ENCODE peak calls at places on chromosomes 16 and 17, in nine cellular contexts. A is stromal cell of bone marrow, X is SW 1271, W is C1 segment of cervical spinal cord, Y is psoas muscle, V is NCI-H1417 treated with DMSO at 0.1 percent for 48 hours, O is osteocyte, M is nucleus accumbens, U is glutamatergic neuron. S is an unnamed sample.

GRCh38 chr17:48427598-48427997 is 2.4 kb downstream of the SKAP1 start:
- DNase-seq in A (no peak), X (no peak), W (no peak), Y (no peak), V (no peak), O (no peak), M (no peak), U (no peak), S (no peak)

GRCh38 chr17:42809250-42809649 is 10.6 kb downstream of the CNTD1 start:
- DNase-seq in A (peak), X (no peak), W (no peak), Y (peak), V (no peak), O (no peak), M (no peak), U (no peak), S (no peak)

GRCh38 chr17:31803494-31804213 is 55.4 kb downstream of the COPRS start:
- DNase-seq in A (no peak), X (no peak), W (no peak), Y (no peak), V (no peak), O (no peak), M (no peak), U (no peak), S (no peak)

GRCh38 chr16:87140211-87141200 is 176.7 kb downstream of the C16orf95 start:
- DNase-seq in A (no peak), X (no peak), W (no peak), Y (no peak), V (no peak), O (no peak), M (no peak), U (no peak), S (no peak)

GRCh38 chr17:49343273-49343672 is 18.8 kb downstream of the ZNF652 start:
- DNase-seq in A (no peak), X (no peak), W (no peak), Y (no peak), V (no peak), O (no peak), M (no peak), U (no peak), S (no peak)

GRCh38 chr17:78962345-78962983 is 17.3 kb downstream of the LGALS3BP start:
- DNase-seq in A (peak), X (peak), W (no peak), Y (no peak), V (no peak), O (no peak), M (no peak), U (peak), S (peak)

GRCh38 chr17:52666264-52666663 is 507.8 kb upstream of the CA10 start:
- DNase-seq in A (no peak), X (no peak), W (no peak), Y (no peak), V (no peak), O (no peak), M (no peak), U (no peak), S (no peak)

GRCh38 chr17:82615084-82616020 is 32.9 kb downstream of the WDR45B start:
- DNase-seq in A (no peak), X (no peak), W (no peak), Y (no peak), V (no peak), O (no peak), M (no peak), U (peak), S (peak)

GRCh38 chr17:13544292-13544691 is 57.4 kb downstream of the HS3ST3A1 start:
- DNase-seq in A (peak), X (no peak), W (peak), Y (no peak), V (no peak), O (no peak), M (no peak), U (no peak), S (peak)

GRCh38 chr16:12187939-12188673 is 211.6 kb downstream of the SNX29 start:
- DNase-seq in A (no peak), X (no peak), W (no peak), Y (no peak), V (no peak), O (no peak), M (no peak), U (no peak), S (no peak)

GRCh38 chr16:84600343-84601229 is 17.3 kb downstream of the COTL1 start:
- DNase-seq in A (no peak), X (no peak), W (no peak), Y (no peak), V (no peak), O (no peak), M (no peak), U (no peak), S (no peak)

GRCh38 chr17:6498356-6498755 is 54.1 kb downstream of the PIMREG start:
- DNase-seq in A (no peak), X (no peak), W (no peak), Y (no peak), V (no peak), O (no peak), M (no peak), U (no peak), S (no peak)

GRCh38 chr17:36937961-36938565 is 788 bp downstream of the LHX1 start:
- DNase-seq in A (no peak), X (no peak), W (no peak), Y (peak), V (no peak), O (no peak), M (no peak), U (peak), S (peak)

GRCh38 chr16:85715169-85716015 is 26.6 kb upstream of the GINS2 start:
- DNase-seq in A (no peak), X (no peak), W (no peak), Y (no peak), V (peak), O (no peak), M (no peak), U (no peak), S (no peak)

GRCh38 chr17:42403150-42403549 is 14.9 kb upstream of the STAT3 start:
- DNase-seq in A (no peak), X (no peak), W (no peak), Y (no peak), V (no peak), O (no peak), M (no peak), U (peak), S (peak)

GRCh38 chr17:8223356-8224063 is 13.1 kb upstream of the AURKB start:
- DNase-seq in A (peak), X (peak), W (peak), Y (peak), V (peak), O (no peak), M (peak), U (peak), S (peak)

GRCh38 chr16:78705694-78706093 is 606.2 kb downstream of the WWOX start:
- DNase-seq in A (no peak), X (no peak), W (no peak), Y (no peak), V (no peak), O (no peak), M (no peak), U (no peak), S (peak)

GRCh38 chr16:68369168-68369567 is 58.3 kb downstream of the PRMT7 start:
- DNase-seq in A (no peak), X (no peak), W (no peak), Y (no peak), V (no peak), O (no peak), M (no peak), U (no peak), S (no peak)

GRCh38 chr17:8985054-8985701 is 19.7 kb upstream of the PIK3R5 start:
- DNase-seq in A (no peak), X (no peak), W (no peak), Y (no peak), V (no peak), O (no peak), M (no peak), U (no peak), S (no peak)

GRCh38 chr16:29868396-29868795 is 5.4 kb upstream of the CDIPT start:
- DNase-seq in A (no peak), X (no peak), W (no peak), Y (no peak), V (no peak), O (no peak), M (no peak), U (no peak), S (no peak)

GRCh38 chr17:66964083-66964771 is at the start of gene CACNG4:
- DNase-seq in A (no peak), X (no peak), W (no peak), Y (no peak), V (no peak), O (no peak), M (peak), U (peak), S (peak)

GRCh38 chr17:75983501-75984181 is 4.6 kb downstream of the TEN1 start:
- DNase-seq in A (no peak), X (no peak), W (no peak), Y (no peak), V (no peak), O (no peak), M (no peak), U (no peak), S (peak)

GRCh38 chr17:74332763-74333220 is 6.8 kb downstream of the KIF19 start:
- DNase-seq in A (no peak), X (no peak), W (no peak), Y (no peak), V (peak), O (no peak), M (no peak), U (peak), S (peak)

GRCh38 chr17:63834431-63835166 is 7.1 kb upstream of the FTSJ3 start:
- DNase-seq in A (peak), X (peak), W (peak), Y (peak), V (no peak), O (no peak), M (peak), U (peak), S (peak)

GRCh38 chr17:75518201-75518600 is 1.9 kb downstream of the TSEN54 start:
- DNase-seq in A (no peak), X (no peak), W (no peak), Y (no peak), V (no peak), O (no peak), M (no peak), U (no peak), S (no peak)